ENCODE peak calls at places on chromosomes 13 and 19, in five cellular contexts. X, V, W, C and N are unnamed samples.

GRCh38 chr13:46343279-46343949 is 43.6 kb downstream of the RUBCNL start:
- DNase-seq in X (no peak), V (no peak), W (no peak), C (no peak), N (no peak)

GRCh38 chr13:30866692-30867669 is 39.1 kb upstream of the MEDAG start:
- DNase-seq in W (no peak), V (no peak), C (no peak), X (no peak), N (no peak)

GRCh38 chr13:111639994-111640393 is 319.6 kb downstream of the TEX29 start:
- DNase-seq in X (no peak), C (no peak), V (no peak), W (no peak), N (no peak)

GRCh38 chr13:41054212-41054877 is 7.0 kb upstream of the WBP4 start:
- DNase-seq in V (no peak), C (no peak), X (peak), W (peak), N (no peak)

GRCh38 chr13:33497146-33497845 is 211.7 kb upstream of the STARD13 start:
- DNase-seq in X (no peak), V (no peak), W (no peak), C (no peak), N (no peak)

GRCh38 chr19:43562698-43563241 is 12.6 kb downstream of the XRCC1 start:
- DNase-seq in V (peak), W (no peak), C (peak), X (peak), N (peak)

GRCh38 chr13:51645154-51645650 is 60.9 kb downstream of the WDFY2 start:
- DNase-seq in C (peak), X (peak), W (peak), V (no peak), N (no peak)

GRCh38 chr19:19514881-19515763 is at the start of gene TSSK6:
- DNase-seq in X (no peak), C (no peak), V (no peak), W (peak), N (peak)

GRCh38 chr19:41273076-41273475 is 8.9 kb downstream of the HNRNPUL1 start:
- DNase-seq in C (no peak), W (no peak), X (no peak), V (no peak), N (no peak)

GRCh38 chr13:85497652-85498051 is 301.6 kb downstream of the SLITRK6 start:
- DNase-seq in W (peak), V (no peak), X (no peak), C (no peak), N (no peak)

GRCh38 chr13:95924389-95924994 is 128.7 kb downstream of the UGGT2 start:
- DNase-seq in C (no peak), V (no peak), X (no peak), W (peak), N (no peak)

GRCh38 chr13:113464476-113464875 is 11.2 kb upstream of the ADPRHL1 start:
- DNase-seq in W (no peak), X (no peak), C (no peak), V (no peak), N (no peak)

GRCh38 chr13:73521291-73521626 is 462.5 kb downstream of the KLF5 start:
- DNase-seq in W (no peak), V (no peak), X (no peak), C (no peak), N (no peak)

GRCh38 chr13:74062933-74063332 is 71.3 kb downstream of the KLF12 start:
- DNase-seq in C (peak), X (peak), W (no peak), V (no peak), N (no peak)

GRCh38 chr19:53463263-53463662 is 4.3 kb upstream of the ZNF813 start:
- DNase-seq in W (no peak), X (peak), V (no peak), C (no peak), N (no peak)

GRCh38 chr13:48741377-48741776 is 87.6 kb downstream of the CYSLTR2 start:
- DNase-seq in V (no peak), W (no peak), C (no peak), X (no peak), N (no peak)

GRCh38 chr13:109145631-109146030 is 516.2 kb downstream of the MYO16 start:
- DNase-seq in W (peak), V (no peak), C (peak), X (peak), N (no peak)

GRCh38 chr19:6736917-6737283 is 480 bp downstream of the GPR108 start:
- DNase-seq in C (no peak), V (no peak), W (no peak), X (no peak), N (no peak)

GRCh38 chr13:35471466-35472307 is 4.8 kb downstream of the MAB21L1 start:
- DNase-seq in W (no peak), X (no peak), V (no peak), C (no peak), N (no peak)

GRCh38 chr19:42024622-42025111 is 30.6 kb upstream of the ATP1A3 start:
- DNase-seq in V (no peak), X (no peak), C (no peak), W (no peak), N (no peak)

GRCh38 chr19:5697022-5697889 is 7.2 kb downstream of the RPL36 start:
- DNase-seq in W (no peak), C (no peak), V (no peak), X (no peak), N (no peak)

GRCh38 chr13:52845334-52845761 is 3.1 kb downstream of the PCDH8 start:
- DNase-seq in V (no peak), C (no peak), W (no peak), X (no peak), N (no peak)

GRCh38 chr19:14102756-14103155 is 12.2 kb upstream of the SAMD1 start:
- DNase-seq in V (no peak), C (no peak), W (no peak), X (no peak), N (no peak)

GRCh38 chr19:47228168-47228936 is 2.6 kb downstream of the BBC3 start:
- DNase-seq in V (no peak), C (peak), X (peak), W (peak), N (peak)

GRCh38 chr19:5818594-5818993 is 13.7 kb downstream of the NRTN start:
- DNase-seq in V (no peak), C (no peak), W (no peak), X (no peak), N (no peak)

GRCh38 chr13:113864303-113864890 is 521 bp upstream of the GAS6 start:
- DNase-seq in X (no peak), C (no peak), W (no peak), V (no peak), N (no peak)

GRCh38 chr13:40613192-40613818 is 53.1 kb downstream of the FOXO1 start:
- DNase-seq in W (no peak), V (no peak), C (peak), X (peak), N (no peak)

GRCh38 chr13:46831588-46832194 is 34.7 kb upstream of the ESD start:
- DNase-seq in X (peak), W (peak), V (no peak), C (peak), N (no peak)

GRCh38 chr19:3055741-3056453 is 6.4 kb downstream of the TLE5 start:
- DNase-seq in W (peak), V (no peak), X (no peak), C (no peak), N (no peak)

GRCh38 chr13:40076765-40077362 is 421.4 kb downstream of the COG6 start:
- DNase-seq in V (no peak), W (no peak), C (no peak), X (no peak), N (no peak)

GRCh38 chr19:52935434-52935833 is 12.2 kb upstream of the ZNF888 start:
- DNase-seq in V (no peak), C (no peak), W (no peak), X (no peak), N (no peak)

GRCh38 chr13:110520431-110521295 is 40.9 kb downstream of the RAB20 start:
- DNase-seq in X (no peak), V (peak), C (no peak), W (peak), N (no peak)

DNA sequence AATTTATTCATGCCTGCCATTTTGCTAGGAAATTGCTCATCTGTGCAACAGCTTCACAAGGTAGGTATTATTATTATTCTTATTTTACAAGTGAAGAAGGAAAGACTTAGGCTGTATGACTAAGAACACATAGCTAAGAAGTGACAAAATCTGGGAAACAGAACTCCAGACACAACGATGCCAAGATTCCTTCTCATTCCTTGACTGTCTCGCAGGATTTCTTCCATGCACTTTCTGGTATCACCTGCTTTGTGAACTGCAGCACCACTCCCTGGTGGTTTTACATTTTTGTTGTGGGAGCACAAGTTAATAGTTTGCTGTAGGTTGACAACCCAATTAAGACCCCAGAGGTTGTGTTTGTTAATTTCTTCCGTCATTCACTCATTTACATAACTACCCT is 188.5 kb downstream of the LACC1 start:
- DNase-seq in X (no peak), C (no peak), W (no peak), V (no peak), N (no peak)
- TF ChIP-seq CTCF in X (no peak), C (no peak), W (no peak), V (no peak), N (no peak)

GRCh38 chr13:36666482-36667264 is 7.1 kb upstream of the SERTM1 start:
- DNase-seq in W (no peak), X (no peak), C (no peak), V (no peak), N (no peak)
- TF ChIP-seq CTCF in W (no peak), X (no peak), C (no peak), V (no peak), N (no peak)

DNA sequence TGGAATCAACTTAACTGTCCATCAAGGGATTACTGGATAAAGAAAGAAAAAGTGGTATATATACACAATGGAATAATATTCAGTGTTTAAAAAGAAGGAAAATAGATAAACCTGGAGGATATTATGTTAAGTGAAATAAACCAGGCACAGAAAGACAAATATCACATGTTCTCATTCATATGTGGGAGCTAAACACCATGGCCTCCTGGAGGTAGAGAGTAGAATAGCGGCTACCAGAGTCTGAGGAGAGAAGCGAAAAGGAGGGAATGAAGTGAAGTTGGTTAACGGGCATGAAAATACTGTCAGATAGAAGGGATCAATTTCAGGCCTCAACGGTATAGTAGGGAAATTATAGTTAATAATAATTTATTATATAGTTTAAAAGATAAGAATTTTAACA is 147.5 kb upstream of the OBI1 start:
- DNase-seq in W (peak), V (no peak), C (no peak), X (no peak), N (no peak)
- TF ChIP-seq CTCF in W (no peak), V (peak), C (peak), X (peak), N (no peak)

GRCh38 chr19:55383789-55384575 is at the start of gene TMEM238:
- DNase-seq in X (peak), C (peak), W (peak), V (no peak), N (peak)
- TF ChIP-seq CTCF in X (peak), C (peak), W (peak), V (peak), N (no peak)

GRCh38 chr19:35987571-35987896 is 7.5 kb upstream of the SDHAF1 start:
- DNase-seq in C (no peak), V (no peak), X (peak), W (no peak), N (no peak)
- TF ChIP-seq CTCF in C (no peak), V (no peak), X (peak), W (no peak), N (no peak)

GRCh38 chr19:54724644-54725043 is 402 bp downstream of the KIR3DL3 start:
- DNase-seq in X (no peak), C (no peak), V (no peak), W (no peak), N (no peak)

GRCh38 chr19:54727562-54727961 is 3.3 kb downstream of the KIR3DL3 start:
- DNase-seq in X (no peak), V (no peak), W (no peak), C (no peak), N (no peak)

GRCh38 chr19:54728167-54728566 is 3.9 kb downstream of the KIR3DL3 start:
- DNase-seq in V (no peak), X (no peak), W (no peak), C (no peak), N (no peak)

GRCh38 chr19:54725321-54725720 is 1.1 kb downstream of the KIR3DL3 start:
- DNase-seq in W (no peak), C (no peak), X (no peak), V (no peak), N (no peak)

GRCh38 chr19:54729416-54730188 is 5.4 kb downstream of the KIR3DL3 start:
- DNase-seq in C (no peak), X (no peak), V (no peak), W (no peak), N (no peak)
- TF ChIP-seq CTCF in C (no peak), X (no peak), V (no peak), W (no peak), N (no peak)